ENCODE peak calls at places on chromosomes 16 and 17, in nine cellular contexts. J is endothelial cell, T is NCI-H1092 treated with DMSO at 0.1 percent for 48 hours, X is skeletal muscle cell, O is AG08396, Q is ACHN, P is NCI-H460, R is astrocyte of the spinal cord, M is WERI-Rb-1. B is an unnamed sample.

GRCh38 chr16:29745126-29745852 is 501 bp downstream of the C16orf54 start:
- DNase-seq in J (no peak), T (no peak), X (no peak), O (no peak), Q (no peak), P (no peak), R (no peak), M (no peak), B (peak)

GRCh38 chr17:67994827-67995567 is 1.3 kb downstream of the C17orf58 start:
- DNase-seq in J (no peak), T (peak), X (peak), O (peak), Q (peak), P (no peak), R (peak), M (no peak), B (peak)

GRCh38 chr17:21288581-21289017 is 4.1 kb downstream of the MAP2K3 start:
- DNase-seq in J (no peak), T (no peak), X (no peak), O (no peak), Q (peak), P (no peak), R (no peak), M (no peak), B (peak)

GRCh38 chr16:10870137-10870776 is 6.7 kb upstream of the CIITA start:
- DNase-seq in J (no peak), T (no peak), X (no peak), O (no peak), Q (no peak), P (no peak), R (no peak), M (no peak), B (no peak)

GRCh38 chr17:21193031-21193430 is 20.9 kb downstream of the TMEM11 start:
- DNase-seq in J (no peak), T (no peak), X (no peak), O (no peak), Q (no peak), P (no peak), R (no peak), M (no peak), B (no peak)

GRCh38 chr16:47493358-47494337 is 32.5 kb downstream of the PHKB start:
- DNase-seq in J (no peak), T (no peak), X (no peak), O (no peak), Q (no peak), P (no peak), R (no peak), M (no peak), B (peak)

GRCh38 chr17:42618442-42619150 is 9.1 kb downstream of the TUBG1 start:
- DNase-seq in J (peak), T (peak), X (peak), O (no peak), Q (peak), P (no peak), R (peak), M (peak), B (peak)

GRCh38 chr16:59865071-59865671 is 1131.1 kb upstream of the GOT2 start:
- DNase-seq in J (no peak), T (no peak), X (peak), O (no peak), Q (no peak), P (no peak), R (no peak), M (no peak), B (no peak)

GRCh38 chr17:40074871-40075215 is 12.1 kb downstream of the THRA start:
- DNase-seq in J (no peak), T (no peak), X (no peak), O (no peak), Q (no peak), P (no peak), R (no peak), M (no peak), B (no peak)

GRCh38 chr17:41836550-41837196 is 641 bp upstream of the NT5C3B start:
- DNase-seq in J (no peak), T (no peak), X (no peak), O (peak), Q (no peak), P (no peak), R (no peak), M (no peak), B (no peak)

B was measured in GM13977.